ENCODE peak calls at places on chromosomes 4 and X, in seven cellular contexts. H is mesenchymal stem cell, S is IMR-90, A is GM23338, D is K562, Y is endothelial cell of umbilical vein, N is fibroblast of lung. F is an unnamed sample.

GRCh38 chr4:20698382-20698781 is 1.9 kb upstream of the PACRGL start:
- DNase-seq in H (peak; percentile 11), S (no peak), A (no peak), D (peak; percentile 9), Y (no peak), N (no peak), F (no peak)

GRCh38 chr4:89140168-89140759 is 28.9 kb downstream of the TIGD2 start:
- DNase-seq in H (no peak), S (no peak), A (no peak), D (no peak), Y (no peak), N (no peak), F (no peak)

GRCh38 chr4:159378056-159378616 is 275.3 kb downstream of the RAPGEF2 start:
- DNase-seq in H (no peak), S (no peak), A (no peak), D (no peak), Y (no peak), N (no peak), F (no peak)

GRCh38 chr4:109690690-109691410 is 12.4 kb downstream of the CASP6 start:
- DNase-seq in H (no peak), S (no peak), A (no peak), D (no peak), Y (no peak), N (no peak), F (no peak)

GRCh38 chr4:105509714-105510113 is 35.9 kb upstream of the PPA2 start:
- DNase-seq in H (no peak), S (no peak), A (no peak), D (no peak), Y (no peak), N (no peak), F (no peak)

GRCh38 chr4:129438582-129438981 is 342.6 kb downstream of the C4orf33 start:
- DNase-seq in H (no peak), S (no peak), A (no peak), D (no peak), Y (no peak), N (no peak), F (no peak)

GRCh38 chr4:71550220-71551190 is 211.7 kb downstream of the SLC4A4 start:
- DNase-seq in H (peak; percentile 46), S (peak; percentile 84), A (peak; percentile 53), D (no peak), Y (no peak), N (peak; percentile 72), F (no peak)

GRCh38 chrX:121782976-121783375 is 735.6 kb downstream of the GLUD2 start:
- DNase-seq in H (no peak), S (no peak), A (no peak), D (no peak), Y (no peak), N (no peak), F (no peak)

GRCh38 chr4:83282049-83282535 is 2.5 kb downstream of the COQ2 start:
- DNase-seq in H (peak; percentile 71), S (peak; percentile 62), A (peak; percentile 64), D (peak; percentile 40), Y (peak; percentile 79), N (peak; percentile 78), F (peak; percentile 50)

GRCh38 chr4:151952137-151952536 is 191.3 kb upstream of the GATB start:
- DNase-seq in H (no peak), S (no peak), A (no peak), D (no peak), Y (no peak), N (no peak), F (no peak)

GRCh38 chr4:168923526-168924194 is 86.4 kb downstream of the CBR4 start:
- DNase-seq in H (peak; percentile 75), S (peak; percentile 86), A (peak; percentile 94), D (peak; percentile 58), Y (peak; percentile 67), N (peak; percentile 88), F (peak; percentile 30)

GRCh38 chr4:148648599-148648998 is 206.4 kb upstream of the NR3C2 start:
- DNase-seq in H (no peak), S (no peak), A (no peak), D (no peak), Y (no peak), N (no peak), F (no peak)

GRCh38 chrX:85444613-85445012 is 65.1 kb upstream of the POF1B start:
- DNase-seq in H (no peak), S (no peak), A (no peak), D (no peak), Y (no peak), N (no peak), F (no peak)

GRCh38 chr4:128385683-128386304 is 98.2 kb upstream of the PGRMC2 start:
- DNase-seq in H (peak; percentile 99), S (peak; percentile 80), A (peak; percentile 54), D (peak; percentile 30), Y (peak; percentile 37), N (peak; percentile 87), F (no peak)

GRCh38 chr4:71944956-71945355 is 86.8 kb upstream of the NPFFR2 start:
- DNase-seq in H (peak; percentile 73), S (peak; percentile 1), A (peak; percentile 49), D (no peak), Y (peak; percentile 83), N (no peak), F (no peak)

GRCh38 chr4:147732516-147733193 is 767 bp downstream of the ARHGAP10 start:
- DNase-seq in H (peak; percentile 63), S (peak; percentile 39), A (peak; percentile 85), D (no peak), Y (peak; percentile 44), N (peak; percentile 60), F (peak; percentile 44)

GRCh38 chr4:40953253-40954118 is 203.7 kb downstream of the NSUN7 start:
- DNase-seq in H (no peak), S (no peak), A (peak; percentile 42), D (no peak), Y (peak; percentile 16), N (peak; percentile 26), F (no peak)
- H3K27ac ChIP-seq in H (no peak overlapping the region), S (no peak overlapping the region), A (peak overlapping the region; percentile 90), D (no peak overlapping the region), Y (no peak overlapping the region), N (no peak overlapping the region), F (no peak overlapping the region)

DNA sequence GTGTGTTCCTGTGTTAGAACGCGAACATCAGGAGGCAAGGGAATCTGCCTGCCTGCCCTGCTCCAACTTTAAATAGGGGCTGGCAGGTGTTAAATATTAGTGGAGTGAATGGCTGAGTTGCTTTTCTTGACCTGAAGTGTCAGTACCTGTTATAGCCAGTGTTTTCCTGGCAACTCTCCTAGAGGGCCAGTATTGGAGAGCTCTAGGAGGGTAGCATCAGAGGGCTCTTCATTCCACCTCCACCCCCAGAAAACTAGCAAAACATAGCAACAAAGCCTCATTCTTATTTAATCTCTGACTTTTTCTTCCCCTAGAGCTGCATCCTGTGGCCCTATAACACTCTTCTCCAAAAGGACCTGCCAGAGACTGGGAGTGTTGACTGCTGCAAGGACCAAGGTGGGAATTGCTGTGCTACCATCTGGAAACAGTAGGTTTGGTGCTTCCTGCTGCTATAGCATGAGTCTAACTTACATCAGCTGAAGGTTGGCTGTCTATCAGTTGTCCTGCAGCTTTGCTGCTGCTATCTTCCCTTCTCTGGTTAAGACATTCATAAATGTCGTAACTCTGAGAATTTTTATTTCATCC is 33.5 kb downstream of the SGMS2 start:
- DNase-seq in H (no peak), S (no peak), A (peak; percentile 13), D (no peak), Y (no peak), N (no peak), F (no peak)
- H2AFZ ChIP-seq in H (no peak overlapping the region), S (no peak overlapping the region), A (peak overlapping the region; percentile 7), D (no peak overlapping the region), Y (no peak overlapping the region), N (no peak overlapping the region), F (no peak overlapping the region)

GRCh38 chr4:185564355-185564754 is 29.0 kb upstream of the PDLIM3 start:
- DNase-seq in H (no peak), S (no peak), A (no peak), D (no peak), Y (no peak), N (no peak), F (no peak)

GRCh38 chr4:185565696-185566095 is 30.4 kb upstream of the PDLIM3 start:
- DNase-seq in H (no peak), S (no peak), A (no peak), D (no peak), Y (no peak), N (no peak), F (no peak)

GRCh38 chr4:185566425-185566824 is 31.1 kb upstream of the PDLIM3 start:
- DNase-seq in H (no peak), S (no peak), A (no peak), D (no peak), Y (no peak), N (no peak), F (no peak)

GRCh38 chr4:185567828-185568442 is 32.6 kb upstream of the PDLIM3 start:
- DNase-seq in H (peak; percentile 96), S (peak; percentile 78), A (no peak), D (no peak), Y (peak; percentile 56), N (peak; percentile 91), F (no peak)

DNA sequence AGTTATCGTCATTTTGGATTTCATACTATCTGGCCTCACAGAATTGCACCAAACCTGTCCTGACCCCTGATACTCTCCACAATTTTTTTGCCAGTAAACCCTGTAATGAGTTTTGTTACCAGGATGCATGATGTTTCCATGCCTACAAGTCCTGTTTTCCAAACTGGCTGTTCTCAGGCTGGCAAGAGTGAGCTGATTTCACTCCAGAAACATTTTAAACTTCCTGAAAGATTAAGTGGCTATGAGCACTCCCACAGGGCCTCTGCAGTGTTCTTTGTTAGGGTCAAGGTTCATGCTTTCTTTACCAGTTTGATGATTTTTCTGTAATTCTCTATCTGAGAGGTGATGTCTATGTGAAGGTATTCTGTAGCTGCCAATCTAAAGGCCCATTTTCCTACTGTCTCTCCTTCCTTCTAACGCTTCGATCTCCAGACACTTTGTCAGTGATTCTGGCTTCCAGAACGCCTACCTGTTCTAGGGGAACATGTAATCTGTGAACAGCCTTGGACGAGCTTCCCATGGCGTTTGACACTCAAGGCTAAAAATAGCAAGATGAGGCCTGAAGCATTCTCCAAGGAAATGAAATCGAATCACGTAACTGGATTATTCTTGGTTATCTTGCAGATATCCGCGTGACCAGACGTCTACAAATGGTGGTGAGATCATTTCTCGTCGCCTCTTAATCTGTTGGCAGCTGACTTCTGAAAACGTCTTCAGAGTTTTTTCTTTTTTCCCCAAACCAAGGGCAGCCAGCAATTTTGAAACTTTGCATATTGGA is 31.9 kb upstream of the PDLIM3 start:
- DNase-seq in H (peak; percentile 99), S (peak; percentile 90), A (no peak), D (no peak), Y (peak; percentile 93), N (peak; percentile 90), F (no peak)
- H3K27ac ChIP-seq in H (peak overlapping the region; percentile 17), S (peak overlapping the region; percentile 77), A (no peak overlapping the region), D (no peak overlapping the region), Y (peak overlapping the region; percentile 87), N (peak overlapping the region; percentile 92), F (no peak overlapping the region)

GRCh38 chr4:80333121-80333520 is 2.4 kb upstream of the CFAP299 start:
- DNase-seq in H (no peak), S (peak; percentile 34), A (no peak), D (no peak), Y (no peak), N (no peak), F (no peak)

GRCh38 chr4:80334568-80334967 is 962 bp upstream of the CFAP299 start:
- DNase-seq in H (no peak), S (no peak), A (no peak), D (no peak), Y (no peak), N (no peak), F (no peak)

GRCh38 chr4:80336582-80336981 is 1.1 kb downstream of the CFAP299 start:
- DNase-seq in H (peak; percentile 16), S (peak; percentile 32), A (peak; percentile 75), D (peak; percentile 60), Y (peak; percentile 15), N (peak; percentile 40), F (peak; percentile 28)

GRCh38 chr4:80335554-80336358 is at the start of gene CFAP299:
- DNase-seq in H (peak; percentile 91), S (peak; percentile 90), A (peak; percentile 96), D (peak; percentile 95), Y (peak; percentile 68), N (peak; percentile 86), F (peak; percentile 64)

GRCh38 chr4:80335226-80335553 is 340 bp upstream of the CFAP299 start:
- DNase-seq in H (no peak), S (no peak), A (no peak), D (no peak), Y (no peak), N (no peak), F (no peak)
- H2AFZ ChIP-seq in H (peak overlapping the region; percentile 49), S (peak overlapping the region; percentile 92), A (peak overlapping the region; percentile 67), D (peak overlapping the region; percentile 90), Y (peak overlapping the region; percentile 85), N (peak overlapping the region; percentile 96), F (peak overlapping the region; percentile 93)